ENCODE peak calls at places on chromosomes 11 and 22, in seven cellular contexts. One of them, this sample, is unnamed.

GRCh38 chr11:120828847-120829246 is 195.1 kb upstream of the TBCEL start:
- DNase-seq in epithelial cell of esophagus: no peak
- DNase-seq in CD14-positive monocyte: no peak
- DNase-seq in heart right ventricle: no peak
- DNase-seq in cardiac muscle cell: no peak
- DNase-seq in coronary artery: no peak
- DNase-seq in neural progenitor cell: no peak
- DNase-seq in this sample: no peak

GRCh38 chr11:66676931-66677598 is 622 bp downstream of the RBM4B start:
- DNase-seq in epithelial cell of esophagus: peak
- DNase-seq in CD14-positive monocyte: peak
- DNase-seq in heart right ventricle: no peak
- DNase-seq in cardiac muscle cell: no peak
- DNase-seq in coronary artery: peak
- DNase-seq in neural progenitor cell: no peak
- DNase-seq in this sample: no peak

GRCh38 chr22:37726240-37726887 is 29.5 kb downstream of the TRIOBP start:
- DNase-seq in epithelial cell of esophagus: peak
- DNase-seq in CD14-positive monocyte: no peak
- DNase-seq in heart right ventricle: no peak
- DNase-seq in cardiac muscle cell: no peak
- DNase-seq in coronary artery: no peak
- DNase-seq in neural progenitor cell: no peak
- DNase-seq in this sample: no peak

GRCh38 chr11:104332110-104332509 is 168.2 kb upstream of the PDGFD start:
- DNase-seq in epithelial cell of esophagus: peak
- DNase-seq in CD14-positive monocyte: no peak
- DNase-seq in heart right ventricle: no peak
- DNase-seq in cardiac muscle cell: peak
- DNase-seq in coronary artery: no peak
- DNase-seq in neural progenitor cell: peak
- DNase-seq in this sample: no peak

GRCh38 chr22:44566911-44567310 is 68.9 kb upstream of the RTL6 start:
- DNase-seq in epithelial cell of esophagus: no peak
- DNase-seq in CD14-positive monocyte: no peak
- DNase-seq in heart right ventricle: no peak
- DNase-seq in cardiac muscle cell: no peak
- DNase-seq in coronary artery: no peak
- DNase-seq in neural progenitor cell: no peak
- DNase-seq in this sample: peak

GRCh38 chr11:62143727-62144126 is 19.9 kb downstream of the INCENP start:
- DNase-seq in epithelial cell of esophagus: no peak
- DNase-seq in CD14-positive monocyte: no peak
- DNase-seq in heart right ventricle: no peak
- DNase-seq in cardiac muscle cell: no peak
- DNase-seq in coronary artery: peak
- DNase-seq in neural progenitor cell: no peak
- DNase-seq in this sample: peak

GRCh38 chr11:58787903-58788302 is 56.2 kb upstream of the GLYAT start:
- DNase-seq in epithelial cell of esophagus: peak
- DNase-seq in CD14-positive monocyte: no peak
- DNase-seq in heart right ventricle: no peak
- DNase-seq in cardiac muscle cell: no peak
- DNase-seq in coronary artery: no peak
- DNase-seq in neural progenitor cell: no peak
- DNase-seq in this sample: no peak

GRCh38 chr11:131146817-131147490 is 223.5 kb upstream of the NTM start:
- DNase-seq in epithelial cell of esophagus: no peak
- DNase-seq in CD14-positive monocyte: no peak
- DNase-seq in heart right ventricle: no peak
- DNase-seq in cardiac muscle cell: no peak
- DNase-seq in coronary artery: no peak
- DNase-seq in neural progenitor cell: no peak
- DNase-seq in this sample: no peak

GRCh38 chr22:37211075-37211852 is 1.0 kb downstream of the SSTR3 start:
- DNase-seq in epithelial cell of esophagus: no peak
- DNase-seq in CD14-positive monocyte: peak
- DNase-seq in heart right ventricle: no peak
- DNase-seq in cardiac muscle cell: no peak
- DNase-seq in coronary artery: no peak
- DNase-seq in neural progenitor cell: no peak
- DNase-seq in this sample: no peak

GRCh38 chr11:83691387-83692088 is 405.4 kb upstream of the CCDC90B start:
- DNase-seq in epithelial cell of esophagus: peak
- DNase-seq in CD14-positive monocyte: no peak
- DNase-seq in heart right ventricle: peak
- DNase-seq in cardiac muscle cell: peak
- DNase-seq in coronary artery: no peak
- DNase-seq in neural progenitor cell: no peak
- DNase-seq in this sample: no peak

GRCh38 chr11:44083433-44083832 is 12.0 kb upstream of the EXT2 start:
- DNase-seq in epithelial cell of esophagus: no peak
- DNase-seq in CD14-positive monocyte: no peak
- DNase-seq in heart right ventricle: no peak
- DNase-seq in cardiac muscle cell: no peak
- DNase-seq in coronary artery: no peak
- DNase-seq in neural progenitor cell: no peak
- DNase-seq in this sample: peak

GRCh38 chr11:7046474-7046873 is 26.2 kb downstream of the NLRP14 start:
- DNase-seq in epithelial cell of esophagus: no peak
- DNase-seq in CD14-positive monocyte: no peak
- DNase-seq in heart right ventricle: no peak
- DNase-seq in cardiac muscle cell: no peak
- DNase-seq in coronary artery: no peak
- DNase-seq in neural progenitor cell: no peak
- DNase-seq in this sample: no peak

GRCh38 chr11:17543574-17544180 is 539 bp downstream of the USH1C start:
- DNase-seq in epithelial cell of esophagus: no peak
- DNase-seq in CD14-positive monocyte: no peak
- DNase-seq in heart right ventricle: no peak
- DNase-seq in cardiac muscle cell: no peak
- DNase-seq in coronary artery: no peak
- DNase-seq in neural progenitor cell: no peak
- DNase-seq in this sample: no peak

GRCh38 chr11:83008581-83008923 is 63.1 kb downstream of the RAB30 start:
- DNase-seq in epithelial cell of esophagus: peak
- DNase-seq in CD14-positive monocyte: no peak
- DNase-seq in heart right ventricle: no peak
- DNase-seq in cardiac muscle cell: no peak
- DNase-seq in coronary artery: no peak
- DNase-seq in neural progenitor cell: no peak
- DNase-seq in this sample: no peak

GRCh38 chr22:31637375-31637937 is 24.6 kb downstream of the PISD start:
- DNase-seq in epithelial cell of esophagus: no peak
- DNase-seq in CD14-positive monocyte: peak
- DNase-seq in heart right ventricle: no peak
- DNase-seq in cardiac muscle cell: peak
- DNase-seq in coronary artery: no peak
- DNase-seq in neural progenitor cell: no peak
- DNase-seq in this sample: no peak

GRCh38 chr22:29635734-29636357 is 32.4 kb downstream of the NF2 start:
- DNase-seq in epithelial cell of esophagus: peak
- DNase-seq in CD14-positive monocyte: no peak
- DNase-seq in heart right ventricle: no peak
- DNase-seq in cardiac muscle cell: peak
- DNase-seq in coronary artery: no peak
- DNase-seq in neural progenitor cell: peak
- DNase-seq in this sample: no peak

GRCh38 chr11:79439430-79439892 is 1.4 kb downstream of the TENM4 start:
- DNase-seq in epithelial cell of esophagus: peak
- DNase-seq in CD14-positive monocyte: no peak
- DNase-seq in heart right ventricle: no peak
- DNase-seq in cardiac muscle cell: no peak
- DNase-seq in coronary artery: no peak
- DNase-seq in neural progenitor cell: no peak
- DNase-seq in this sample: no peak

GRCh38 chr11:46663277-46663940 is 37.0 kb downstream of the ARHGAP1 start:
- DNase-seq in epithelial cell of esophagus: no peak
- DNase-seq in CD14-positive monocyte: no peak
- DNase-seq in heart right ventricle: no peak
- DNase-seq in cardiac muscle cell: no peak
- DNase-seq in coronary artery: no peak
- DNase-seq in neural progenitor cell: no peak
- DNase-seq in this sample: no peak

DNA sequence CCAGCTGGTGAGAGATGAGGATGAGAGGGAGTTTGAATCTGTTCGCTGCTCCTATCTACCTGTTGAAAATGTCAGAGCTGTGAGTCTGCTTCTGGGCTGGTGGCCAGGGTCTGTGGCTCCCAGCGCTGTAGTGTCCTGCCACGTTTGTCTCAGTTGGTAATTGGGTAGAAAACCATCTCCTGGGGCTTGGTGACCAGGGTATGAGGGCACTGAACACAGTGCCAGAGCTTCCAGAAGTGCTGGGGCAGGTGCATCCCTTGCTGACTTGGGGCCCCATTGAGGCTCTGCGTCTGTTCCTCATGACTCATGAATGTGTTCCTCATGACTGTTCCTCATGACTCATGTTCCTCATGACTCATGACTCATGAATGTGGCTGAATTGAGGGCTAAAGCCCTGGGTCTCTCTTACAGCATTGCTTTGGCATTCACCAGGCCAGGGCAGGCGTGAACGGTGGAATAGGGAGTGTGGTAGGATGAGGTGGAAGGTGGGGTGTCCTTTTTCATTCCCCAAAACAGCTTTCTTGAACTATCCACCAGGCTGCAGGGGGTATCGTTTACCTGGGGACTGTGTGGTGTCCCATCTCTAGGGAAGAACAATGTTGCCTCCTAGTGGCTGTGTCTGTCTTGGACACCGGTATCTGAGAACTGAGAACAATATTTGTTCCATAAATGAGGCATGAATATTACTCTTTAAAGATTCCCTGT is 139.5 kb downstream of the COMMD9 start:
- DNase-seq in epithelial cell of esophagus: peak
- DNase-seq in CD14-positive monocyte: peak
- DNase-seq in heart right ventricle: peak
- DNase-seq in cardiac muscle cell: peak
- DNase-seq in coronary artery: peak
- DNase-seq in neural progenitor cell: peak
- DNase-seq in this sample: no peak
- TF ChIP-seq CTCF in epithelial cell of esophagus: peak
- TF ChIP-seq CTCF in CD14-positive monocyte: peak
- TF ChIP-seq CTCF in heart right ventricle: peak
- TF ChIP-seq CTCF in cardiac muscle cell: peak
- TF ChIP-seq CTCF in coronary artery: no peak
- TF ChIP-seq CTCF in neural progenitor cell: peak
- TF ChIP-seq CTCF in this sample: peak

GRCh38 chr11:124920870-124921609 is 2.0 kb downstream of the HEPN1 start:
- DNase-seq in epithelial cell of esophagus: peak
- DNase-seq in CD14-positive monocyte: peak
- DNase-seq in heart right ventricle: peak
- DNase-seq in cardiac muscle cell: peak
- DNase-seq in coronary artery: no peak
- DNase-seq in neural progenitor cell: peak
- DNase-seq in this sample: peak
- TF ChIP-seq CTCF in epithelial cell of esophagus: no peak
- TF ChIP-seq CTCF in CD14-positive monocyte: no peak
- TF ChIP-seq CTCF in heart right ventricle: peak
- TF ChIP-seq CTCF in cardiac muscle cell: no peak
- TF ChIP-seq CTCF in coronary artery: no peak
- TF ChIP-seq CTCF in neural progenitor cell: peak
- TF ChIP-seq CTCF in this sample: no peak

GRCh38 chr11:116046127-116046526 is 541.9 kb upstream of the CADM1 start:
- DNase-seq in epithelial cell of esophagus: no peak
- DNase-seq in CD14-positive monocyte: no peak
- DNase-seq in heart right ventricle: no peak
- DNase-seq in cardiac muscle cell: no peak
- DNase-seq in coronary artery: peak
- DNase-seq in neural progenitor cell: no peak
- DNase-seq in this sample: no peak
- TF ChIP-seq CTCF in epithelial cell of esophagus: no peak
- TF ChIP-seq CTCF in CD14-positive monocyte: no peak
- TF ChIP-seq CTCF in heart right ventricle: no peak
- TF ChIP-seq CTCF in cardiac muscle cell: no peak
- TF ChIP-seq CTCF in coronary artery: no peak
- TF ChIP-seq CTCF in neural progenitor cell: no peak
- TF ChIP-seq CTCF in this sample: no peak

GRCh38 chr11:64559351-64560138 is 31.5 kb upstream of the SLC22A12 start:
- DNase-seq in epithelial cell of esophagus: no peak
- DNase-seq in CD14-positive monocyte: no peak
- DNase-seq in heart right ventricle: no peak
- DNase-seq in cardiac muscle cell: no peak
- DNase-seq in coronary artery: no peak
- DNase-seq in neural progenitor cell: no peak
- DNase-seq in this sample: no peak

GRCh38 chr11:64560139-64560771 is 30.8 kb upstream of the SLC22A12 start:
- DNase-seq in epithelial cell of esophagus: no peak
- DNase-seq in CD14-positive monocyte: no peak
- DNase-seq in heart right ventricle: no peak
- DNase-seq in cardiac muscle cell: no peak
- DNase-seq in coronary artery: no peak
- DNase-seq in neural progenitor cell: no peak
- DNase-seq in this sample: no peak

GRCh38 chr11:64562723-64563351 is 28.2 kb upstream of the SLC22A12 start:
- DNase-seq in epithelial cell of esophagus: no peak
- DNase-seq in CD14-positive monocyte: no peak
- DNase-seq in heart right ventricle: no peak
- DNase-seq in cardiac muscle cell: no peak
- DNase-seq in coronary artery: no peak
- DNase-seq in neural progenitor cell: no peak
- DNase-seq in this sample: no peak

GRCh38 chr11:64561984-64562722 is 28.9 kb upstream of the SLC22A12 start:
- DNase-seq in epithelial cell of esophagus: no peak
- DNase-seq in CD14-positive monocyte: no peak
- DNase-seq in heart right ventricle: no peak
- DNase-seq in cardiac muscle cell: no peak
- DNase-seq in coronary artery: no peak
- DNase-seq in neural progenitor cell: no peak
- DNase-seq in this sample: no peak

DNA sequence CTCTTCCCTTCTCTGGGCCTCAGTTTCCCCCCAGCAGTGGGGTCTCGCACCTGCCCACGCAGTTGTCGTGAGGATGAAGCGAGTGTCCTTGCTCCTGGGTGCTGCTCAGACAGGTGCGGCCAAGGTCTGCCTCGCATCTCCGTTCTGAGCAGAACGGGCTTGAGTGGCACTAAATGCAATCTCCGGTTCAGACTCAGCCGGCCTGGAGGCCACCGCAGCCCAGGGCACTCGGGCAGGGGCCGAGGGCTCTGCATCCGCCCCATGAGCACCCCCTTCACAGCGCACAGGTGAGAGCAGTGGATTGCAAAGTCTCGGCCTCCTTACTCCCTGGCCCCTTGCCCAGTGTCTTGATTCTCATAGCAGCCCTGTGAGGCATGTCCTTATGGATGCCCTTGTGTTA is 30.1 kb upstream of the SLC22A12 start:
- DNase-seq in epithelial cell of esophagus: no peak
- DNase-seq in CD14-positive monocyte: no peak
- DNase-seq in heart right ventricle: no peak
- DNase-seq in cardiac muscle cell: no peak
- DNase-seq in coronary artery: no peak
- DNase-seq in neural progenitor cell: no peak
- DNase-seq in this sample: no peak
- TF ChIP-seq CTCF in epithelial cell of esophagus: no peak
- TF ChIP-seq CTCF in CD14-positive monocyte: no peak
- TF ChIP-seq CTCF in heart right ventricle: no peak
- TF ChIP-seq CTCF in cardiac muscle cell: no peak
- TF ChIP-seq CTCF in coronary artery: no peak
- TF ChIP-seq CTCF in neural progenitor cell: no peak
- TF ChIP-seq CTCF in this sample: no peak